ENCODE peak calls at places on chromosomes 2 and 18, in five cellular contexts. H, D, B, G and N are unnamed samples.

GRCh38 chr18:56083097-56083865 is 495.3 kb upstream of the TCF4 start:
- DNase-seq in D (no peak), B (no peak), G (no peak), H (peak), N (no peak)

GRCh38 chr2:206611736-206612135 is 30.6 kb upstream of the FAM237A start:
- DNase-seq in H (peak), B (no peak), G (peak), D (peak), N (peak)

GRCh38 chr18:3209859-3210569 is 9.8 kb downstream of the MYOM1 start:
- DNase-seq in H (no peak), B (no peak), G (no peak), D (no peak), N (no peak)

GRCh38 chr2:218252509-218253247 is 8.1 kb upstream of the GPBAR1 start:
- DNase-seq in B (no peak), H (no peak), D (no peak), G (no peak), N (no peak)

GRCh38 chr2:171287036-171287435 is 126.3 kb upstream of the TLK1 start:
- DNase-seq in H (no peak), B (no peak), D (no peak), G (no peak), N (no peak)

GRCh38 chr2:110220193-110220564 is 7.8 kb upstream of the MTLN start:
- DNase-seq in B (no peak), D (no peak), G (no peak), H (no peak), N (no peak)

GRCh38 chr2:214740867-214741266 is 68.6 kb downstream of the BARD1 start:
- DNase-seq in G (no peak), B (no peak), D (no peak), H (no peak), N (no peak)

GRCh38 chr2:38377501-38378258 is 607 bp upstream of the ATL2 start:
- DNase-seq in G (no peak), B (no peak), D (peak), H (peak), N (peak)

GRCh38 chr2:6139142-6139541 is 447.0 kb downstream of the SOX11 start:
- DNase-seq in D (no peak), H (no peak), B (no peak), G (no peak), N (no peak)

GRCh38 chr2:240151477-240152031 is 11.1 kb upstream of the OTOS start:
- DNase-seq in H (no peak), D (no peak), B (no peak), G (no peak), N (no peak)

GRCh38 chr2:97011977-97012569 is 25.7 kb upstream of the FAM178B start:
- DNase-seq in B (no peak), D (peak), H (peak), G (peak), N (peak)

GRCh38 chr2:13666582-13667414 is 950.1 kb downstream of the TRIB2 start:
- DNase-seq in B (no peak), G (no peak), H (no peak), D (no peak), N (no peak)

GRCh38 chr2:176395273-176395854 is 126.1 kb downstream of the MTX2 start:
- DNase-seq in D (peak), B (no peak), H (no peak), G (no peak), N (no peak)

GRCh38 chr18:55334875-55335274 is 253.1 kb downstream of the TCF4 start:
- DNase-seq in G (no peak), D (no peak), H (no peak), B (no peak), N (no peak)

GRCh38 chr2:156394033-156394741 is 42.0 kb upstream of the GPD2 start:
- DNase-seq in G (no peak), H (peak), D (no peak), B (no peak), N (no peak)

GRCh38 chr18:68564961-68565360 is 149.9 kb downstream of the TMX3 start:
- DNase-seq in B (no peak), H (peak), D (no peak), G (no peak), N (no peak)

GRCh38 chr2:117071556-117072102 is 742.9 kb upstream of the DDX18 start:
- DNase-seq in H (no peak), B (peak), D (no peak), G (no peak), N (no peak)

GRCh38 chr2:161122772-161123530 is 37.3 kb upstream of the TANK start:
- DNase-seq in B (no peak), G (no peak), H (peak), D (peak), N (no peak)

GRCh38 chr2:168454737-168455691 is 1.1 kb upstream of the CERS6 start:
- DNase-seq in H (no peak), D (no peak), G (no peak), B (no peak), N (no peak)

GRCh38 chr2:203804070-203804469 is 63.5 kb upstream of the CTLA4 start:
- DNase-seq in H (no peak), D (peak), G (no peak), B (no peak), N (no peak)

GRCh38 chr2:232588680-232589585 is 38.4 kb downstream of the EIF4E2 start:
- DNase-seq in B (peak), D (peak), H (no peak), G (no peak), N (no peak)

GRCh38 chr18:35597758-35598157 is 16.2 kb downstream of the GALNT1 start:
- DNase-seq in G (no peak), D (no peak), H (no peak), B (no peak), N (no peak)

GRCh38 chr2:201858781-201859180 is 52.4 kb downstream of the CDK15 start:
- DNase-seq in G (peak), H (peak), D (peak), B (no peak), N (peak)

GRCh38 chr2:96828874-96829273 is 12.8 kb downstream of the CNNM3 start:
- DNase-seq in B (no peak), D (no peak), H (no peak), G (no peak), N (no peak)

GRCh38 chr2:163266772-163267171 is 428.2 kb upstream of the KCNH7 start:
- DNase-seq in B (no peak), D (peak), H (no peak), G (no peak), N (no peak)

GRCh38 chr2:97788986-97789644 is 75.7 kb downstream of the ZAP70 start:
- DNase-seq in G (no peak), B (no peak), H (no peak), D (no peak), N (no peak)

GRCh38 chr18:24585996-24586566 is 125.6 kb downstream of the HRH4 start:
- DNase-seq in H (no peak), G (no peak), B (no peak), D (no peak), N (no peak)

GRCh38 chr2:215269397-215270117 is 42.3 kb upstream of the ATIC start:
- DNase-seq in D (peak), B (no peak), G (peak), H (peak), N (peak)

GRCh38 chr2:40357667-40358066 is 94.2 kb downstream of the SLC8A1 start:
- DNase-seq in G (no peak), H (no peak), B (no peak), D (peak), N (peak)

GRCh38 chr2:108701208-108701607 is 18.1 kb upstream of the RANBP2 start:
- DNase-seq in D (peak), H (no peak), G (no peak), B (no peak), N (no peak)

GRCh38 chr18:8116346-8117007 is 492.8 kb upstream of the RAB12 start:
- DNase-seq in D (peak), B (no peak), G (no peak), H (no peak), N (no peak)

GRCh38 chr2:24861500-24861899 is 58.5 kb downstream of the ADCY3 start:
- DNase-seq in D (no peak), G (no peak), H (no peak), B (no peak), N (no peak)

GRCh38 chr2:166539340-166540162 is 45.5 kb upstream of the SCN7A start:
- DNase-seq in G (peak), B (no peak), H (peak), D (peak), N (peak)

GRCh38 chr2:12034303-12034861 is 287.9 kb downstream of the LPIN1 start:
- DNase-seq in G (no peak), H (no peak), D (no peak), B (no peak), N (no peak)

GRCh38 chr2:98806266-98806697 is 75.3 kb upstream of the MGAT4A start:
- DNase-seq in H (no peak), D (peak), B (peak), G (no peak), N (no peak)

GRCh38 chr2:40450066-40450841 is 1.6 kb downstream of the SLC8A1 start:
- DNase-seq in H (peak), B (no peak), G (no peak), D (peak), N (peak)

GRCh38 chr2:198424112-198424511 is 619.7 kb downstream of the PLCL1 start:
- DNase-seq in D (no peak), G (no peak), B (no peak), H (no peak), N (no peak)

GRCh38 chr2:180077295-180077906 is 70.3 kb upstream of the CWC22 start:
- DNase-seq in G (no peak), B (no peak), H (peak), D (peak), N (peak)

GRCh38 chr2:217106650-217107014 is 246.8 kb upstream of the TNP1 start:
- DNase-seq in H (peak), G (no peak), B (no peak), D (peak), N (peak)